ENCODE peak calls at places on chromosomes 7 and 10, in five cellular contexts. G is gastrocnemius medialis; V is activated naive CD8-positive, alpha-beta T cell treated with anti-CD3 and anti-CD28 coated beads, Interleukin-2, amount 10 ng/mL, durations not matched to agents 7 days and 5 days; C is CD4-positive, alpha-beta T cell; Y is ELR. X is an unnamed sample.

GRCh38 chr7:20005081-20005480 is 212.1 kb downstream of the MACC1 start:
- DNase-seq in V (no peak), G (no peak), C (no peak), Y (no peak), X (no peak)

GRCh38 chr7:112566392-112567324 is 85.9 kb downstream of the LSMEM1 start:
- DNase-seq in Y (no peak), V (no peak), C (no peak), G (no peak), X (no peak)

GRCh38 chr10:21534611-21535493 is 820 bp downstream of the MLLT10 start:
- DNase-seq in C (peak; percentile 38), V (peak; percentile 67), Y (peak; percentile 70), G (peak; percentile 75), X (peak; percentile 70)

GRCh38 chr7:3588341-3588740 is 287.3 kb downstream of the SDK1 start:
- DNase-seq in Y (no peak), V (no peak), C (no peak), G (no peak), X (peak; percentile 70)

GRCh38 chr10:133164816-133165555 is 5.0 kb downstream of the KNDC1 start:
- DNase-seq in C (no peak), V (no peak), Y (no peak), G (no peak), X (no peak)

GRCh38 chr10:77837248-77837924 is 89.2 kb downstream of the DLG5 start:
- DNase-seq in Y (peak; percentile 59), V (peak; percentile 53), C (peak; percentile 59), G (no peak), X (peak; percentile 75)

GRCh38 chr7:13829914-13830603 is 159.4 kb downstream of the ETV1 start:
- DNase-seq in V (no peak), C (no peak), G (no peak), Y (peak; percentile 75), X (peak; percentile 61)

GRCh38 chr10:15325243-15326002 is 45.7 kb downstream of the FAM171A1 start:
- DNase-seq in V (no peak), Y (peak; percentile 90), G (no peak), C (no peak), X (peak; percentile 69)

GRCh38 chr7:121101621-121102020 is 113.1 kb downstream of the CPED1 start:
- DNase-seq in G (no peak), C (no peak), Y (no peak), V (no peak), X (no peak)

GRCh38 chr10:8902926-8903325 is 848.4 kb downstream of the GATA3 start:
- DNase-seq in Y (no peak), C (no peak), G (no peak), V (no peak), X (peak; percentile 71)

GRCh38 chr7:7421850-7422249 is 113.8 kb downstream of the COL28A1 start:
- DNase-seq in V (no peak), C (no peak), G (no peak), Y (no peak), X (no peak)

GRCh38 chr10:114631678-114632417 is 26.2 kb downstream of the ABLIM1 start:
- DNase-seq in G (peak; percentile 44), V (peak; percentile 48), C (no peak), Y (peak; percentile 51), X (no peak)

GRCh38 chr10:26909753-26910152 is 49.0 kb upstream of the ABI1 start:
- DNase-seq in Y (no peak), G (no peak), C (no peak), V (no peak), X (no peak)

GRCh38 chr10:129441391-129442009 is 25.5 kb upstream of the MGMT start:
- DNase-seq in C (no peak), Y (no peak), V (no peak), G (no peak), X (no peak)

GRCh38 chr7:141361479-141361878 is 189.7 kb upstream of the AGK start:
- DNase-seq in Y (no peak), V (no peak), C (no peak), G (no peak), X (no peak)

GRCh38 chr10:36280396-36280795 is 638.3 kb upstream of the FZD8 start:
- DNase-seq in G (no peak), Y (peak; percentile 40), V (no peak), C (no peak), X (peak; percentile 17)

GRCh38 chr10:119807960-119808697 is 64.5 kb downstream of the MCMBP start:
- DNase-seq in Y (peak; percentile 69), G (no peak), V (no peak), C (no peak), X (peak; percentile 25)

GRCh38 chr10:114876602-114877300 is 55.2 kb downstream of the FHIP2A start:
- DNase-seq in C (peak; percentile 2), Y (peak; percentile 76), G (peak; percentile 53), V (peak; percentile 49), X (peak; percentile 84)

GRCh38 chr7:140016540-140016939 is 46.2 kb downstream of the PARP12 start:
- DNase-seq in G (no peak), C (no peak), V (no peak), Y (no peak), X (no peak)

GRCh38 chr10:18684416-18684815 is 25.2 kb downstream of the ARL5B start:
- DNase-seq in Y (no peak), V (no peak), C (no peak), G (no peak), X (no peak)

GRCh38 chr7:154777023-154777422 is 225.9 kb downstream of the PAXIP1 start:
- DNase-seq in C (no peak), Y (no peak), V (no peak), G (no peak), X (peak; percentile 14)

GRCh38 chr10:7872041-7872442 is 53.7 kb downstream of the TAF3 start:
- DNase-seq in Y (peak; percentile 51), C (no peak), V (no peak), G (no peak), X (peak; percentile 15)

X was measured in epithelial cell of esophagus.